ENCODE peak calls at places on chromosomes 4 and X, in four cellular contexts. X, J, T and F are unnamed samples.
A peak's percentile ranks its signal among the peaks of the same experiment; 100 is the strongest.

GRCh38 chr4:157978680-157979361 is 194.0 kb downstream of the GASK1B start:
- DNase-seq in X (peak; percentile 62), T (peak; percentile 83), J (peak; percentile 16), F (peak; percentile 25)

GRCh38 chrX:129701624-129702069 is 37.1 kb upstream of the XPNPEP2 start:
- DNase-seq in T (no peak), X (peak; percentile 78), J (peak; percentile 15), F (peak; percentile 74)

GRCh38 chr4:56755901-56756300 is 65.6 kb downstream of the SPINK2 start:
- DNase-seq in X (no peak), J (no peak), T (no peak), F (no peak)

GRCh38 chr4:113979973-113980615 is 647 bp upstream of the ARSJ start:
- DNase-seq in T (no peak), J (no peak), X (no peak), F (no peak)

GRCh38 chr4:33579951-33580350 is 2664.4 kb downstream of the ARAP2 start:
- DNase-seq in J (no peak), X (no peak), T (no peak), F (no peak)

GRCh38 chr4:32142075-32142474 is 1421.9 kb downstream of the PCDH7 start:
- DNase-seq in J (no peak), T (no peak), X (no peak), F (no peak)

GRCh38 chr4:87103691-87104187 is 116.7 kb downstream of the KLHL8 start:
- DNase-seq in J (no peak), X (no peak), T (no peak), F (no peak)

GRCh38 chr4:175441256-175441655 is 370.8 kb downstream of the GPM6A start:
- DNase-seq in J (no peak), X (no peak), T (no peak), F (no peak)

GRCh38 chr4:8739820-8740665 is 131.6 kb downstream of the HMX1 start:
- DNase-seq in X (no peak), J (no peak), T (no peak), F (no peak)

GRCh38 chr4:40305329-40306193 is 29.6 kb upstream of the CHRNA9 start:
- DNase-seq in X (no peak), J (no peak), T (no peak), F (no peak)

GRCh38 chr4:37540486-37540885 is 145.7 kb downstream of the RELL1 start:
- DNase-seq in J (no peak), T (peak; percentile 78), X (no peak), F (peak; percentile 10)

GRCh38 chr4:116849620-116850019 is 235.8 kb downstream of the TRAM1L1 start:
- DNase-seq in J (no peak), X (no peak), T (peak; percentile 35), F (no peak)

GRCh38 chrX:22095306-22095705 is 63.2 kb downstream of the PHEX start:
- DNase-seq in T (peak; percentile 76), J (no peak), X (peak; percentile 51), F (peak; percentile 72)

GRCh38 chr4:144223654-144224053 is 83.1 kb upstream of the GYPA start:
- DNase-seq in J (no peak), X (no peak), T (no peak), F (no peak)

GRCh38 chr4:4677825-4678522 is 136.1 kb upstream of the STX18 start:
- DNase-seq in T (peak; percentile 68), J (no peak), X (peak; percentile 36), F (no peak)

GRCh38 chr4:152968806-152969394 is 32.8 kb downstream of the FHDC1 start:
- DNase-seq in X (no peak), J (no peak), T (no peak), F (no peak)

GRCh38 chr4:179097741-179098140 is 1655.5 kb upstream of the AGA start:
- DNase-seq in J (no peak), X (no peak), T (peak; percentile 74), F (no peak)

GRCh38 chr4:15875663-15876460 is 62.7 kb downstream of the FGFBP1 start:
- DNase-seq in T (no peak), X (no peak), J (no peak), F (no peak)

GRCh38 chr4:82797591-82798081 is 960 bp downstream of the SCD5 start:
- DNase-seq in X (no peak), J (peak; percentile 52), T (peak; percentile 61), F (no peak)

GRCh38 chr4:184347251-184348239 is 126.8 kb downstream of the IRF2 start:
- DNase-seq in X (peak; percentile 49), T (peak; percentile 89), J (peak; percentile 46), F (peak; percentile 61)

GRCh38 chr4:6941796-6942195 is 32.2 kb downstream of the TBC1D14 start:
- DNase-seq in X (no peak), J (no peak), T (no peak), F (no peak)

GRCh38 chr4:185305979-185306442 is 89.7 kb downstream of the LRP2BP start:
- DNase-seq in T (peak; percentile 92), J (peak; percentile 29), X (no peak), F (peak; percentile 79)

GRCh38 chr4:79663157-79663556 is 255.1 kb upstream of the GK2 start:
- DNase-seq in T (no peak), X (no peak), J (no peak), F (no peak)

GRCh38 chrX:70979136-70979762 is 48.4 kb upstream of the SLC7A3 start:
- DNase-seq in T (peak; percentile 50), X (no peak), J (no peak), F (no peak)

GRCh38 chrX:129957241-129958099 is 25.0 kb upstream of the BCORL1 start:
- DNase-seq in J (peak; percentile 66), T (peak; percentile 79), X (peak; percentile 32), F (no peak)

GRCh38 chr4:16609170-16609758 is 289.2 kb downstream of the LDB2 start:
- DNase-seq in X (no peak), T (peak; percentile 37), J (no peak), F (no peak)

GRCh38 chr4:127993150-127993549 is 27.9 kb downstream of the ABHD18 start:
- DNase-seq in T (no peak), J (no peak), X (no peak), F (no peak)

GRCh38 chr4:101238706-101239105 is 108.6 kb downstream of the PPP3CA start:
- DNase-seq in J (no peak), T (no peak), X (no peak), F (peak; percentile 23)

GRCh38 chr4:122456228-122457106 is at the start of gene IL2:
- DNase-seq in X (no peak), J (no peak), T (no peak), F (no peak)

GRCh38 chrX:47662144-47662657 is 3.2 kb upstream of the UXT start:
- DNase-seq in J (no peak), X (no peak), T (no peak), F (peak; percentile 90)

GRCh38 chr4:140047781-140048180 is 106.2 kb downstream of the MAML3 start:
- DNase-seq in J (no peak), X (no peak), T (peak; percentile 28), F (no peak)
- H3K4me3 ChIP-seq in J (no peak overlapping the region), X (no peak overlapping the region), T (peak overlapping the region; percentile 16), F (no peak overlapping the region)

DNA sequence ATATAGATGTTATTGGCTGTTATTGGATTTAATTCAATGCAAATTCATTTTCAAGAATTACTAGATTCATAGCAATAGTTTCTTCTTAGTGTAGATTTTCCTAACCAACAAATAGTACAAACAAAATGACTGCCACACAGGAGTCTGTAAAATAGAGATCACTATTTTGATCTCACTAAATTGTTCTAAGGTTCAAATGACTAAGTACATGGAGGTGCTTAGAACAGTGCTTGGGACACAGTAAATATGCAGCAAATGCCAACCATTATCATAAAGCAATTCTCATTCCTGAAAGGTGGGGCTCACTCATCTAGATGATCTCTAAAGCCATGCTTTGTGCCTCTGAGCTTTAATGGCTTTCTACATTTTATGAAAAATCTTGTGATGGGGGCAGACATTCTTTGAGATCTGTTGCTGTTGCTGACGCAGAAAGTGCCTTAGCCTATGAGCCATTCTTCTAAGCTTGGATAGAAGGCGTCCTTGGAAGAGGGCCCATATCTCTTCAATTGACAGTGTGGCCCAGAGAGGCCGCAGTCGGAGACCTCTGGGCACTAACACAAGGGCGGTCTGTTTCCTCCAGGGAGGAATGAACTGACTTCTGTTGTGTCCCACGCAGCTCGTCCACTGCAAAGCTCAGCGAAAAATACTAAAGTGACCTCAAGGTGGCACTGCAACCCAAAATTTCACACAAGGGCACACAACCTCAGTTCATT is 23.6 kb downstream of the TLR10 start:
- DNase-seq in J (peak; percentile 44), T (peak; percentile 67), X (peak; percentile 74), F (peak; percentile 82)
- H3K4me3 ChIP-seq in J (no peak overlapping the region), T (no peak overlapping the region), X (no peak overlapping the region), F (no peak overlapping the region)

DNA sequence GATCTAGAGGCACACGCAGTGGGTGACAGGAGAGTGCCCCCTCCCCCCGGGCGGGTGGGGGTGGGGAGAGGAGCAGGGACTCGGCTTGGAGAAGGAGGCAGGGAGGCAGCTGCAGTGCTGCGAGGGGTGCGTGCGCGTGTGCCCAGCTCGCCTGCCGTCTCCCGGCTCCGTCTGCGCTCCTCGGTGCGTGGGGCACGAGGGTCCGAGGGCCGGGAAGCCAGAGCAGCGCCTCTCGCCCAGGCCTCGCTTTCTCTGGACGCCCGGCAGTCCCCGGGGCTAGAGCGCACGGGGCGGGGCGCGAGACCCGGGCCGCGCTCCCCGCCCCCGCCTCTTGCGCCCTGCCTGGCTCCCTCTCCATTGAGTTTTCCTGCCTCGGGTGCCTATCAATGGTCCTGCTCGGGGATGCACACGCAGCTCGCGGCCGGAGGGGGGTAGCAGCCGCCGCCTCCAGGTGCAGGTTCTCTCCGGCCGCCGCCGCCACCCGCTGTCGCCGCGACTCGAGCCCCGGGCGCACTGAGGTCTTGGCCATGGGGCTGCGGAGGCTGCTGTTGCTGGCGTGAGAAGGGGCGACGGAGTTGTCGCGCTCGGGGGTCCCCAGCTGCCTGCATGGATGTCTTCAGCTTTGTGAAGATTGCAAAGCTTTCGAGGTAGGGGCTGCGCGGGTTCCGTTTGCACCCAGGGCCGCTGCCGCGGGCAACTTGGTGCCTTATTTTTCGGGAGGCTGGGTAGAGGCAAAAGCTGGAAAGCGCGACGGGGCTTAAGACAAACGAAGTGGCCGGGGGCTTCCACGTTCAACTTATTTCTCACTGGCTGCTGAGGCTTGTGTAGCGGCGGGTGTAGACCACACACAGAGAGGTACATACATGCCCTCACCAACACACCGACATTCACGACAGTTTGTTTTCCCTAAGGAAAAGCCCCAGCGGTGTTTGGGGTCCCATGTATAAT is at the start of gene FRMPD4:
- DNase-seq in T (peak; percentile 70), X (no peak), J (no peak), F (no peak)
- H3K4me3 ChIP-seq in T (peak within 1 kb of the TSS; percentile 54), X (no peak within 1 kb of the TSS), J (no peak within 1 kb of the TSS), F (peak within 1 kb of the TSS; percentile 53)

GRCh38 chrX:41482153-41482850 is 35.2 kb downstream of the NYX start:
- DNase-seq in J (no peak), T (no peak), X (no peak), F (no peak)
- H3K4me3 ChIP-seq in J (no peak overlapping the region), T (no peak overlapping the region), X (no peak overlapping the region), F (no peak overlapping the region)